ENCODE peak calls at places on chromosomes 5 and 9, in eight cellular contexts. U, I, H, L, F, S, V and P are unnamed samples.

GRCh38 chr9:87179556-87180340 is 232.4 kb upstream of the GAS1 start:
- DNase-seq in S (no peak), F (peak; percentile 86), H (no peak), U (no peak), V (no peak), L (no peak), I (no peak), P (no peak)

GRCh38 chr9:2087500-2088313 is 72.6 kb downstream of the SMARCA2 start:
- DNase-seq in F (peak; percentile 50), S (no peak), V (peak; percentile 53), I (no peak), L (peak; percentile 33), H (no peak), U (no peak), P (peak; percentile 35)

GRCh38 chr9:89359018-89359417 is 40.7 kb downstream of the SECISBP2 start:
- DNase-seq in F (no peak), S (peak; percentile 61), L (no peak), V (no peak), H (no peak), U (no peak), I (no peak), P (no peak)

GRCh38 chr5:76548525-76549229 is 74.5 kb downstream of the F2RL2 start:
- DNase-seq in V (no peak), S (peak; percentile 78), U (no peak), L (peak; percentile 17), F (no peak), I (no peak), H (no peak), P (no peak)

GRCh38 chr5:116564756-116565593 is 9.6 kb downstream of the SEMA6A start:
- DNase-seq in V (no peak), U (no peak), H (no peak), S (no peak), I (no peak), L (no peak), F (no peak), P (no peak)

GRCh38 chr5:83179966-83180365 is 102.6 kb downstream of the XRCC4 start:
- DNase-seq in F (no peak), I (no peak), H (no peak), U (no peak), L (no peak), V (no peak), S (no peak), P (no peak)

GRCh38 chr5:36177715-36178556 is 26.0 kb downstream of the SKP2 start:
- DNase-seq in H (no peak), L (peak; percentile 46), V (peak; percentile 58), F (peak; percentile 18), I (no peak), U (no peak), S (peak; percentile 16), P (no peak)

GRCh38 chr5:88829773-88830172 is 53.2 kb downstream of the MEF2C start:
- DNase-seq in U (no peak), H (no peak), S (no peak), L (no peak), I (no peak), F (no peak), V (no peak), P (no peak)

GRCh38 chr5:79787448-79787847 is 97.8 kb downstream of the CMYA5 start:
- DNase-seq in L (no peak), V (no peak), U (no peak), I (no peak), F (no peak), S (no peak), H (no peak), P (no peak)

GRCh38 chr9:97405551-97405950 is 6.3 kb upstream of the TDRD7 start:
- DNase-seq in U (no peak), V (no peak), H (no peak), L (no peak), F (no peak), I (no peak), S (no peak), P (no peak)
- H3K4me3 ChIP-seq in U (no peak overlapping the region), V (no peak overlapping the region), H (no peak overlapping the region), L (no peak overlapping the region), F (no peak overlapping the region), I (no peak overlapping the region), S (no peak overlapping the region), P (no peak overlapping the region)

DNA sequence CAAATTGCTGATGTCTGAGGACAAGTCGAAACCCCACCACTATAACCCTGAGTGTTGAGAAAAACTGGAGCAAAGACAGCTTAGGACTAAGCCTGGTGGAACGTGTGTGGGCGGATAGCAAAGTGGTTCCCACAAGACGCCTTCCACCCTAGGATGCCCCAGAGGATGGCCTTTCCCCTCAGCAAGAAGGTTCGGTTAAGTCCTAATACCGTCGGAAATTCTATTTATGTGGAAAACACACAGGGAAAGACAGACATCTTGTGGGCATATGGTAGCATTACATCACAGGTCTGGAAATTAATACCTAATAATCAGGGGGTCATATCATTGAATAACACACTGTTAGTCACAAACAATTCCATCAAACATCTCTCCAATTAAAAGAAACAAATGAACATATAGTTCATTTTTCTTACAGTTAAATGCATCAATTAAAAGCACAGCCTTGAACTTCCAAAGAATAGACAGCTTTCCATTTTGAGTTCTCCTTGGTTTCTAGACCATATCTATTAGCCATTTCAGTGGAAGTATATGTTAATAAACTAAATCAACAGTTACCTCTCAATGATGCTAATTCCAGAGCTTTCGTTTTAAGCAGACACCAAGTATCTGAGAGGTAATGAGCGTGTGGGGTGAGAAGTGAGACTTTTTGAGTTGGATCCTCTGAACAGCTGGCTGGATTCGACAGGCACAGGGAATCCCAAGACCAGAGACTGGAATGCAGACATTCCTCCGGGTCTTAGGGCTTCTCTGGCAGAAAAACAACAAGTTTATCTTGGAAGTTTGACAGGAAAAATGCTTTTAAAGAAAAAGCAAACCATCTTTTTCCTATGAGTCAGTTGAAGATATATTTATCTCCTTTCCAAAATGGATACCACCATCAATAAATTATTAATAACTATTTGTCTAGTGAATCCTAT is 2.9 kb upstream of the ICE1 start:
- DNase-seq in V (peak; percentile 77), S (peak; percentile 17), H (no peak), U (no peak), F (peak; percentile 53), L (peak; percentile 59), I (no peak), P (no peak)
- H3K4me3 ChIP-seq in V (no peak overlapping the region), S (no peak overlapping the region), H (no peak overlapping the region), U (no peak overlapping the region), F (no peak overlapping the region), L (no peak overlapping the region), I (no peak overlapping the region), P (no peak overlapping the region)

GRCh38 chr9:123097709-123098459 is 64.4 kb downstream of the GPR21 start:
- DNase-seq in U (no peak), H (no peak), V (no peak), I (no peak), F (no peak), S (no peak), L (no peak), P (no peak)
- H3K4me3 ChIP-seq in U (no peak overlapping the region), H (no peak overlapping the region), V (no peak overlapping the region), I (no peak overlapping the region), F (no peak overlapping the region), S (no peak overlapping the region), L (no peak overlapping the region), P (no peak overlapping the region)

DNA sequence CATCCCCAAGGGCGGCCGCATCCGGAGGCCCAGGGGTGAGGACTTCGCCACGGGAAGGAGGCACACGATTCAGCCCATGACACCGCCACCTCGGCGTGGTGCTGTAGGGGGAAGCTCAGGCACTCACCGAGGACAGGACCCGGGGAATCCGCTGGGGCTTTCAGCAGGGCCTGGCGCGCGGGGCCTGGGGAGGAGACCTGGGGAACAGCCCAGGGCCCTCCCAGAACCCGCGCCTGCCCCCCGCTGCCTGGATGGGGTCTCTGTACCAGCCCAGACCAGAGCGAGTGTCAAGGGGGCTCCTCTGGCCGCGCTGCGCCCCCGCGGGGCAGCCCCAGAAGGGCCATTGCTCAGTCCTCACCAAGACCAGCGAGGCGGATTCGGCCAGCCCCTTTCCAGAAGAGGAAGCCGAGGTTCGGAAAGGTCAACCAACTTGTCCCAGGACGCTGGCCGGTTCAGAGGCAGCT is 12.8 kb downstream of the COL23A1 start:
- DNase-seq in H (no peak), F (no peak), U (no peak), V (no peak), L (no peak), I (no peak), S (no peak), P (no peak)
- H3K4me3 ChIP-seq in H (no peak overlapping the region), F (no peak overlapping the region), U (no peak overlapping the region), V (no peak overlapping the region), L (no peak overlapping the region), I (peak overlapping the region; percentile 56), S (no peak overlapping the region), P (no peak overlapping the region)

GRCh38 chr5:65102501-65102825 is 333.7 kb downstream of the CWC27 start:
- DNase-seq in F (no peak), S (no peak), L (no peak), V (no peak), I (no peak), U (no peak), H (no peak), P (no peak)
- H3K4me3 ChIP-seq in F (no peak overlapping the region), S (peak overlapping the region; percentile 57), L (no peak overlapping the region), V (peak overlapping the region; percentile 30), I (peak overlapping the region; percentile 79), U (peak overlapping the region; percentile 54), H (peak overlapping the region; percentile 64), P (peak overlapping the region; percentile 65)

GRCh38 chr5:115297043-115297442 is 589 bp upstream of the CCDC112 start:
- DNase-seq in V (peak; percentile 4), F (no peak), H (no peak), U (no peak), S (no peak), L (no peak), I (no peak), P (no peak)
- H3K4me3 ChIP-seq in V (peak overlapping the region; percentile 15), F (no peak overlapping the region), H (peak overlapping the region; percentile 26), U (no peak overlapping the region), S (no peak overlapping the region), L (no peak overlapping the region), I (peak overlapping the region; percentile 96), P (peak overlapping the region; percentile 33)

DNA sequence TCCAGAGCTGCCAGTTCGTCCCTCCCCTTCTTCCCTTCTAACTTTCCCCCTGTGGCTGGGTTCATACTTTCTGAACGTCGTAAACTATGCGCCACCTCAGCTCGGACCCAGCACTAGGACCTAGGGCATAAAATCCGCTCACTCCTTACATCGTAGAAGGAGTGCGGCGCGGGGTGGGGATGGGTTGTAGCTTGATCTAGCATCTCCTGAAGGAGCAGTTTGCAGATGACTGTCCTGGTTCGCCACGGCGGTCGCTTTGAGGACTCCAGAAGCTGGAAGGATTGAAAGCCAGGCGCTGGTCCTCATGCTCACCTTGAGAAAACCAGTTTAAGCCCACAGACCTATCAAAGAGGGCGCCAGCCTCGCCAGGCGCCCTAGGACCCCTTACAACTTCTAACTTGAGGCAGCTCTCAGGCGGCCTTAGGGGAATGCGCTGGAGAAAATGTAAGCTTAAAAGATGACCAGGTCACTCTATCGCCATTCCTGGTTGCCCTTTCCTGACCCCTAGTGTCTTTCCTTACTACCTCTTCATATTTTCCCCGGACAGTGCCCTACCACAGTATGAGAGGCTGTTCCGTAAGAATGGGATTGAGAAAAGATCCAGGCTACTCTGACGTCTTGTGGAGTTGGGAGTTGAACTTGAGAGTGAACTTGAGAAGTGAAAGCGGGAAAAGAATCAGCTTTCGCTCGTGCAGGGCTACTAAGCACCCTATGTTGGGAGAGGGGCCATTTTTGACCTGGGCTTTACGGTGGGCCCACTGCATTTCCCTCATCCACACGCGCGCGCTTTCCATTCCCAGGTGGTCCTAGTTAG is 2.8 kb downstream of the RORB start:
- DNase-seq in I (no peak), H (no peak), S (no peak), U (no peak), V (no peak), L (peak; percentile 11), F (no peak), P (no peak)
- H3K4me3 ChIP-seq in I (peak overlapping the region; percentile 84), H (peak overlapping the region; percentile 3), S (no peak overlapping the region), U (no peak overlapping the region), V (no peak overlapping the region), L (peak overlapping the region; percentile 85), F (no peak overlapping the region), P (no peak overlapping the region)